ENCODE peak calls at places on chromosomes 2 and 18, in eight cellular contexts. Z, R, F, H, C, D, Q and N are unnamed samples.

GRCh38 chr2:13791019-13791418 is 841.5 kb upstream of the LRATD1 start:
- DNase-seq in H (no peak), F (no peak), C (no peak), R (no peak), D (no peak), Z (no peak), Q (no peak), N (no peak)

GRCh38 chr2:3503046-3503445 is 16.3 kb downstream of the ADI1 start:
- DNase-seq in Z (no peak), Q (no peak), D (no peak), R (no peak), H (no peak), F (no peak), C (no peak), N (no peak)

GRCh38 chr2:161165811-161166210 is 5.6 kb downstream of the TANK start:
- DNase-seq in H (no peak), D (peak), Q (no peak), C (no peak), F (no peak), Z (no peak), R (no peak), N (peak)

GRCh38 chr2:218615868-218616315 is 8.2 kb downstream of the PLCD4 start:
- DNase-seq in Q (peak), H (no peak), Z (no peak), D (no peak), F (no peak), R (no peak), C (no peak), N (peak)

GRCh38 chr2:216283038-216283900 is 89.0 kb downstream of the MARCHF4 start:
- DNase-seq in Q (no peak), H (no peak), Z (no peak), R (no peak), C (no peak), F (peak), D (peak), N (no peak)

GRCh38 chr2:189580662-189581353 is at the start of gene SLC40A1:
- DNase-seq in C (no peak), D (peak), Q (peak), Z (peak), F (no peak), R (peak), H (peak), N (peak)

GRCh38 chr2:9382604-9383235 is 40.6 kb downstream of the ITGB1BP1 start:
- DNase-seq in Q (peak), C (peak), D (peak), Z (no peak), R (no peak), F (no peak), H (peak), N (peak)

GRCh38 chr2:105604938-105605337 is 139.8 kb upstream of the NCK2 start:
- DNase-seq in Q (peak), F (no peak), R (no peak), D (peak), Z (no peak), C (peak), H (no peak), N (peak)

GRCh38 chr2:73640946-73641766 is 1.1 kb downstream of the NAT8 start:
- DNase-seq in C (no peak), D (no peak), H (no peak), Z (no peak), R (no peak), F (no peak), Q (no peak), N (no peak)

GRCh38 chr2:167833294-167833693 is 414.1 kb downstream of the STK39 start:
- DNase-seq in R (no peak), Q (no peak), C (no peak), D (no peak), Z (no peak), F (no peak), H (no peak), N (no peak)

GRCh38 chr2:210568108-210568507 is 11.7 kb downstream of the CPS1 start:
- DNase-seq in C (no peak), F (no peak), Q (no peak), H (no peak), D (no peak), Z (no peak), R (no peak), N (no peak)

GRCh38 chr2:96868555-96869280 is 1.2 kb downstream of the SEMA4C start:
- DNase-seq in R (peak), Z (no peak), Q (peak), F (peak), D (peak), C (peak), H (peak), N (peak)

GRCh38 chr2:212915121-212915782 is 236.2 kb downstream of the IKZF2 start:
- DNase-seq in R (no peak), H (peak), Q (no peak), C (no peak), Z (no peak), F (no peak), D (no peak), N (peak)

GRCh38 chr2:162037028-162037795 is 36.8 kb downstream of the DPP4 start:
- DNase-seq in Q (no peak), D (no peak), Z (no peak), C (no peak), H (no peak), R (no peak), F (no peak), N (peak)

GRCh38 chr18:70288851-70289328 is at the start of gene SOCS6:
- DNase-seq in R (peak), Z (no peak), C (peak), Q (peak), H (peak), D (peak), F (peak), N (peak)

GRCh38 chr2:218788529-218789237 is 6.7 kb downstream of the CYP27A1 start:
- DNase-seq in Q (no peak), D (peak), F (no peak), C (no peak), Z (no peak), H (no peak), R (no peak), N (peak)

GRCh38 chr2:218605438-218605837 is 2.3 kb upstream of the PLCD4 start:
- DNase-seq in D (peak), Q (no peak), F (no peak), Z (no peak), H (peak), R (no peak), C (no peak), N (peak)

GRCh38 chr2:23524261-23524706 is 139.3 kb downstream of the KLHL29 start:
- DNase-seq in Q (peak), D (no peak), F (no peak), R (no peak), Z (no peak), C (peak), H (peak), N (peak)

GRCh38 chr2:179201884-179202283 is 62.7 kb downstream of the SESTD1 start:
- DNase-seq in D (peak), R (no peak), F (no peak), H (no peak), Z (no peak), C (no peak), Q (no peak), N (peak)

GRCh38 chr18:51427012-51427411 is 229.5 kb upstream of the MEX3C start:
- DNase-seq in Z (no peak), F (no peak), H (no peak), C (peak), Q (no peak), R (no peak), D (peak), N (no peak)

GRCh38 chr2:226423498-226423960 is 376.1 kb downstream of the IRS1 start:
- DNase-seq in H (no peak), Z (peak), C (no peak), D (peak), Q (peak), F (no peak), R (peak), N (peak)

GRCh38 chr2:201127570-201127969 is 11.6 kb downstream of the CFLAR start:
- DNase-seq in F (no peak), Q (no peak), H (peak), D (peak), Z (no peak), C (peak), R (no peak), N (peak)

GRCh38 chr2:234095301-234095700 is 44.8 kb downstream of the SPP2 start:
- DNase-seq in C (no peak), D (no peak), Z (no peak), R (no peak), Q (no peak), F (no peak), H (no peak), N (no peak)

GRCh38 chr2:6077585-6077984 is 385.4 kb downstream of the SOX11 start:
- DNase-seq in F (no peak), Q (no peak), R (no peak), D (peak), Z (no peak), C (no peak), H (no peak), N (no peak)

GRCh38 chr2:160647967-160648685 is 154.5 kb upstream of the RBMS1 start:
- DNase-seq in Z (no peak), F (no peak), H (no peak), C (no peak), Q (no peak), D (no peak), R (no peak), N (no peak)

GRCh38 chr2:30421551-30422436 is 25.3 kb upstream of the LCLAT1 start:
- DNase-seq in Z (no peak), C (no peak), F (no peak), R (peak), D (peak), Q (no peak), H (peak), N (peak)

GRCh38 chr2:178397002-178397605 is 53.9 kb downstream of the PRKRA start:
- DNase-seq in H (peak), R (peak), Z (no peak), D (peak), C (no peak), F (no peak), Q (no peak), N (peak)